ENCODE peak calls at places on chromosomes 6 and 20, in five cellular contexts. One of them, this sample, is unnamed. For H3K9me3, the result is how much of the 10 kb centered on the place peaks cover.

GRCh38 chr6:292506-293184 is 358 bp downstream of the DUSP22 start:
- DNase-seq in vagina: no peak
- DNase-seq in body of pancreas: peak
- DNase-seq in CD8-positive, alpha-beta T cell: no peak
- DNase-seq in neuronal stem cell: peak
- DNase-seq in this sample: peak

GRCh38 chr6:135906542-135906941 is 55.0 kb downstream of the PDE7B start:
- DNase-seq in vagina: no peak
- DNase-seq in body of pancreas: no peak
- DNase-seq in CD8-positive, alpha-beta T cell: no peak
- DNase-seq in neuronal stem cell: no peak
- DNase-seq in this sample: no peak

GRCh38 chr6:44216677-44217331 is at the start of gene MYMX:
- DNase-seq in vagina: no peak
- DNase-seq in body of pancreas: peak
- DNase-seq in CD8-positive, alpha-beta T cell: no peak
- DNase-seq in neuronal stem cell: no peak
- DNase-seq in this sample: no peak

GRCh38 chr20:4122931-4123330 is 107.6 kb upstream of the RNF24 start:
- DNase-seq in vagina: no peak
- DNase-seq in body of pancreas: no peak
- DNase-seq in CD8-positive, alpha-beta T cell: no peak
- DNase-seq in neuronal stem cell: no peak
- DNase-seq in this sample: no peak

GRCh38 chr20:2973574-2973973 is 69.8 kb upstream of the GNRH2 start:
- DNase-seq in vagina: no peak
- DNase-seq in body of pancreas: no peak
- DNase-seq in CD8-positive, alpha-beta T cell: no peak
- DNase-seq in neuronal stem cell: no peak
- DNase-seq in this sample: no peak

GRCh38 chr6:17393335-17394191 is at the start of gene CAP2:
- DNase-seq in vagina: no peak
- DNase-seq in body of pancreas: peak
- DNase-seq in CD8-positive, alpha-beta T cell: no peak
- DNase-seq in neuronal stem cell: peak
- DNase-seq in this sample: no peak

GRCh38 chr6:1626481-1626880 is 16.8 kb downstream of the FOXC1 start:
- DNase-seq in vagina: no peak
- DNase-seq in body of pancreas: no peak
- DNase-seq in CD8-positive, alpha-beta T cell: no peak
- DNase-seq in neuronal stem cell: no peak
- DNase-seq in this sample: no peak

GRCh38 chr6:134323698-134324097 is 5.8 kb upstream of the SGK1 start:
- DNase-seq in vagina: no peak
- DNase-seq in body of pancreas: no peak
- DNase-seq in CD8-positive, alpha-beta T cell: no peak
- DNase-seq in neuronal stem cell: no peak
- DNase-seq in this sample: no peak

GRCh38 chr6:158122048-158122447 is 46.0 kb downstream of the SERAC1 start:
- DNase-seq in vagina: no peak
- DNase-seq in body of pancreas: no peak
- DNase-seq in CD8-positive, alpha-beta T cell: no peak
- DNase-seq in neuronal stem cell: no peak
- DNase-seq in this sample: no peak

GRCh38 chr20:34891166-34892062 is 15.0 kb downstream of the ACSS2 start:
- DNase-seq in vagina: no peak
- DNase-seq in body of pancreas: no peak
- DNase-seq in CD8-positive, alpha-beta T cell: no peak
- DNase-seq in neuronal stem cell: no peak
- DNase-seq in this sample: no peak

GRCh38 chr6:52305385-52305784 is 20.8 kb upstream of the MCM3 start:
- DNase-seq in vagina: no peak
- DNase-seq in body of pancreas: no peak
- DNase-seq in CD8-positive, alpha-beta T cell: no peak
- DNase-seq in neuronal stem cell: no peak
- DNase-seq in this sample: no peak

GRCh38 chr6:66849843-66850242 is 1142.8 kb upstream of the EYS start:
- DNase-seq in vagina: no peak
- DNase-seq in body of pancreas: no peak
- DNase-seq in CD8-positive, alpha-beta T cell: no peak
- DNase-seq in neuronal stem cell: peak
- DNase-seq in this sample: no peak

GRCh38 chr20:36252511-36252910 is 16.2 kb downstream of the AAR2 start:
- DNase-seq in vagina: no peak
- DNase-seq in body of pancreas: no peak
- DNase-seq in CD8-positive, alpha-beta T cell: no peak
- DNase-seq in neuronal stem cell: no peak
- DNase-seq in this sample: no peak

GRCh38 chr6:148239777-148240462 is 102.7 kb upstream of the SASH1 start:
- DNase-seq in vagina: no peak
- DNase-seq in body of pancreas: no peak
- DNase-seq in CD8-positive, alpha-beta T cell: no peak
- DNase-seq in neuronal stem cell: no peak
- DNase-seq in this sample: no peak

GRCh38 chr6:154154389-154154967 is 115.4 kb downstream of the OPRM1 start:
- DNase-seq in vagina: no peak
- DNase-seq in body of pancreas: peak
- DNase-seq in CD8-positive, alpha-beta T cell: peak
- DNase-seq in neuronal stem cell: peak
- DNase-seq in this sample: peak

GRCh38 chr20:33859751-33860150 is 48.6 kb downstream of the CHMP4B start:
- DNase-seq in vagina: no peak
- DNase-seq in body of pancreas: no peak
- DNase-seq in CD8-positive, alpha-beta T cell: no peak
- DNase-seq in neuronal stem cell: no peak
- DNase-seq in this sample: no peak

GRCh38 chr20:38673261-38673660 is 51.0 kb upstream of the SLC32A1 start:
- DNase-seq in vagina: no peak
- DNase-seq in body of pancreas: no peak
- DNase-seq in CD8-positive, alpha-beta T cell: no peak
- DNase-seq in neuronal stem cell: no peak
- DNase-seq in this sample: no peak

GRCh38 chr6:141956046-141956761 is 176.5 kb upstream of the GJE1 start:
- DNase-seq in vagina: no peak
- DNase-seq in body of pancreas: no peak
- DNase-seq in CD8-positive, alpha-beta T cell: no peak
- DNase-seq in neuronal stem cell: no peak
- DNase-seq in this sample: no peak

GRCh38 chr20:5100684-5101347 is 18.9 kb downstream of the PCNA start:
- DNase-seq in vagina: no peak
- DNase-seq in body of pancreas: peak
- DNase-seq in CD8-positive, alpha-beta T cell: peak
- DNase-seq in neuronal stem cell: peak
- DNase-seq in this sample: peak

GRCh38 chr6:10362300-10362699 is 52.6 kb downstream of the TFAP2A start:
- DNase-seq in vagina: no peak
- DNase-seq in body of pancreas: no peak
- DNase-seq in CD8-positive, alpha-beta T cell: no peak
- DNase-seq in neuronal stem cell: no peak
- DNase-seq in this sample: no peak

GRCh38 chr20:37565134-37565811 is 37.6 kb upstream of the BLCAP start:
- DNase-seq in vagina: peak
- DNase-seq in body of pancreas: no peak
- DNase-seq in CD8-positive, alpha-beta T cell: no peak
- DNase-seq in neuronal stem cell: peak
- DNase-seq in this sample: no peak

GRCh38 chr6:41073203-41073967 is 611 bp downstream of the NFYA start:
- DNase-seq in vagina: no peak
- DNase-seq in body of pancreas: peak
- DNase-seq in CD8-positive, alpha-beta T cell: peak
- DNase-seq in neuronal stem cell: peak
- DNase-seq in this sample: peak

GRCh38 chr6:115363379-115363778 is 697.3 kb downstream of the FRK start:
- DNase-seq in vagina: no peak
- DNase-seq in body of pancreas: no peak
- DNase-seq in CD8-positive, alpha-beta T cell: no peak
- DNase-seq in neuronal stem cell: no peak
- DNase-seq in this sample: no peak

GRCh38 chr6:157769776-157770430 is 53.1 kb upstream of the SNX9 start:
- DNase-seq in vagina: no peak
- DNase-seq in body of pancreas: no peak
- DNase-seq in CD8-positive, alpha-beta T cell: no peak
- DNase-seq in neuronal stem cell: no peak
- DNase-seq in this sample: no peak

GRCh38 chr6:87012743-87013142 is 75.4 kb downstream of the HTR1E start:
- DNase-seq in vagina: no peak
- DNase-seq in body of pancreas: no peak
- DNase-seq in CD8-positive, alpha-beta T cell: no peak
- DNase-seq in neuronal stem cell: no peak
- DNase-seq in this sample: no peak

GRCh38 chr6:328184-328670 is 35.9 kb downstream of the DUSP22 start:
- DNase-seq in vagina: no peak
- DNase-seq in body of pancreas: peak
- DNase-seq in CD8-positive, alpha-beta T cell: no peak
- DNase-seq in neuronal stem cell: no peak
- DNase-seq in this sample: no peak

GRCh38 chr6:118316796-118317384 is 231.2 kb upstream of the PLN start:
- DNase-seq in vagina: no peak
- DNase-seq in body of pancreas: no peak
- DNase-seq in CD8-positive, alpha-beta T cell: no peak
- DNase-seq in neuronal stem cell: no peak
- DNase-seq in this sample: no peak

GRCh38 chr6:100269189-100269588 is 195.5 kb downstream of the SIM1 start:
- DNase-seq in vagina: no peak
- DNase-seq in body of pancreas: no peak
- DNase-seq in CD8-positive, alpha-beta T cell: no peak
- DNase-seq in neuronal stem cell: no peak
- DNase-seq in this sample: no peak

GRCh38 chr6:43851204-43851855 is 81.3 kb downstream of the VEGFA start:
- DNase-seq in vagina: no peak
- DNase-seq in body of pancreas: no peak
- DNase-seq in CD8-positive, alpha-beta T cell: no peak
- DNase-seq in neuronal stem cell: no peak
- DNase-seq in this sample: no peak

GRCh38 chr20:63092660-63093215 is 86.0 kb upstream of the BHLHE23 start:
- DNase-seq in vagina: no peak
- DNase-seq in body of pancreas: no peak
- DNase-seq in CD8-positive, alpha-beta T cell: no peak
- DNase-seq in neuronal stem cell: no peak
- DNase-seq in this sample: peak

GRCh38 chr20:62650551-62651284 is 8.4 kb downstream of the SLCO4A1 start:
- DNase-seq in vagina: no peak
- DNase-seq in body of pancreas: no peak
- DNase-seq in CD8-positive, alpha-beta T cell: no peak
- DNase-seq in neuronal stem cell: no peak
- DNase-seq in this sample: no peak

GRCh38 chr20:62376112-62377063 is 9.3 kb upstream of the LAMA5 start:
- DNase-seq in vagina: no peak
- DNase-seq in body of pancreas: peak
- DNase-seq in CD8-positive, alpha-beta T cell: no peak
- DNase-seq in neuronal stem cell: peak
- DNase-seq in this sample: no peak

GRCh38 chr6:13848553-13849150 is 34.3 kb upstream of the MCUR1 start:
- DNase-seq in vagina: peak
- DNase-seq in body of pancreas: no peak
- DNase-seq in CD8-positive, alpha-beta T cell: no peak
- DNase-seq in neuronal stem cell: no peak
- DNase-seq in this sample: no peak

DNA sequence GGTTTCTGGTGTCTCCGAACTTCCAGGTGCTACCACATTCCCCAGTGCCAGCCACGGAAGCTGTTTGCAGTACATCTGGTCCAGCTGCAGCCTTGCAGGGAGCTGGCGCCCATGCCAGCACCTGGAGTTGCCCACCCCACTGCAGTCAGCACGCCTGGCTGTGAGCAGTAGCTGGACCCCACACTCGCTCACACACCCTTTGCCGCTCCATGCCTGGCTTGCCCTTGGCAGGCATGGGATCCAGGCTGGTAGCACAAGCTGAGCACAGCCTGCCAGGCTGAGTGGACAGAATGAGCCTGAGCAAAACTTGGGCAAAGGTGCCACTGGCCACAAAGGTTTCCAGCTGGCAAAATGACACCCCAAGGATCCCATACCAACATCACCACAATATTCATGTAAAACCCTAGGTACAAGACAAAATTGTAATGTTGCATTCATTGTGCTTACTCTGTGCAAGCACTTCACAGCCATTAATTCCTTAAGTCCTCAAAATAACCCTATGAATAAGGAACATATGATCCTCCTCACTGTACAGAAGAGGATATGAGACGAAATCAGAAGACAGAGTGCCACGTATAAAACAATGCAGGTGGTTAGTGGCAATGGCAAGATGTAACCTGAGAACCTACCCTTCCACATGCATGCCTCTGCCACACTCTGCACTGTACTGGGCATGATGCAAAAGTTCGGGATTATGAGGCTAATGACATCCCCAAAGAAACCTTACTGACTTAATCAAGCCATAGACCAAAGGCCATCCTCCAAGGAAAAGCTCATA is 18.3 kb downstream of the KIF16B start:
- DNase-seq in vagina: no peak
- DNase-seq in body of pancreas: no peak
- DNase-seq in CD8-positive, alpha-beta T cell: no peak
- DNase-seq in neuronal stem cell: no peak
- DNase-seq in this sample: no peak
- H3K9me3 ChIP-seq in vagina: under half
- H3K9me3 ChIP-seq in body of pancreas: under half
- H3K9me3 ChIP-seq in CD8-positive, alpha-beta T cell: under half
- H3K9me3 ChIP-seq in neuronal stem cell: under half
- H3K9me3 ChIP-seq in this sample: under half

GRCh38 chr6:168345896-168346754 is 26.5 kb upstream of the DACT2 start:
- DNase-seq in vagina: no peak
- DNase-seq in body of pancreas: no peak
- DNase-seq in CD8-positive, alpha-beta T cell: peak
- DNase-seq in neuronal stem cell: no peak
- DNase-seq in this sample: no peak
- H3K9me3 ChIP-seq in vagina: under half
- H3K9me3 ChIP-seq in body of pancreas: under half
- H3K9me3 ChIP-seq in CD8-positive, alpha-beta T cell: under half
- H3K9me3 ChIP-seq in neuronal stem cell: under half
- H3K9me3 ChIP-seq in this sample: under half

GRCh38 chr6:105429676-105430075 is 26.8 kb upstream of the PREP start:
- DNase-seq in vagina: no peak
- DNase-seq in body of pancreas: no peak
- DNase-seq in CD8-positive, alpha-beta T cell: no peak
- DNase-seq in neuronal stem cell: no peak
- DNase-seq in this sample: no peak
- H3K9me3 ChIP-seq in vagina: under half
- H3K9me3 ChIP-seq in body of pancreas: under half
- H3K9me3 ChIP-seq in CD8-positive, alpha-beta T cell: under half
- H3K9me3 ChIP-seq in neuronal stem cell: under half
- H3K9me3 ChIP-seq in this sample: under half

GRCh38 chr20:25514195-25514594 is 71.1 kb downstream of the NINL start:
- DNase-seq in vagina: no peak
- DNase-seq in body of pancreas: no peak
- DNase-seq in CD8-positive, alpha-beta T cell: no peak
- DNase-seq in neuronal stem cell: no peak
- DNase-seq in this sample: no peak
- H3K9me3 ChIP-seq in vagina: under half
- H3K9me3 ChIP-seq in body of pancreas: under half
- H3K9me3 ChIP-seq in CD8-positive, alpha-beta T cell: under half
- H3K9me3 ChIP-seq in neuronal stem cell: half or more
- H3K9me3 ChIP-seq in this sample: under half

GRCh38 chr6:164579035-164579434 is 730.4 kb downstream of the C6orf118 start:
- DNase-seq in vagina: no peak
- DNase-seq in body of pancreas: no peak
- DNase-seq in CD8-positive, alpha-beta T cell: no peak
- DNase-seq in neuronal stem cell: no peak
- DNase-seq in this sample: no peak
- H3K9me3 ChIP-seq in vagina: under half
- H3K9me3 ChIP-seq in body of pancreas: under half
- H3K9me3 ChIP-seq in CD8-positive, alpha-beta T cell: under half
- H3K9me3 ChIP-seq in neuronal stem cell: under half
- H3K9me3 ChIP-seq in this sample: under half